ENCODE peak calls at places on chromosomes 3 and 15, in five cellular contexts. S is AG09309, O is NB4, J is GM10248, G is cardiac muscle cell. Q is an unnamed sample.

GRCh38 chr15:67915374-67916050 is 75.7 kb upstream of the RNU6-1 start:
- DNase-seq in S (no peak), O (no peak), J (no peak), G (peak), Q (no peak)

GRCh38 chr3:18134386-18135082 is 290.6 kb downstream of the SATB1 start:
- DNase-seq in S (peak), O (no peak), J (no peak), G (no peak), Q (no peak)

GRCh38 chr15:60004019-60004845 is at the start of gene FOXB1:
- DNase-seq in S (no peak), O (no peak), J (peak), G (peak), Q (no peak)

GRCh38 chr3:175193815-175194518 is 334.8 kb downstream of the NAALADL2 start:
- DNase-seq in S (peak), O (no peak), J (peak), G (no peak), Q (no peak)

GRCh38 chr3:150508401-150508800 is 37.9 kb downstream of the SERP1 start:
- DNase-seq in S (no peak), O (no peak), J (no peak), G (no peak), Q (no peak)

GRCh38 chr3:145776782-145777408 is 384.1 kb downstream of the PLOD2 start:
- DNase-seq in S (peak), O (peak), J (peak), G (peak), Q (peak)

GRCh38 chr3:187150599-187150998 is 11.3 kb upstream of the RPL39L start:
- DNase-seq in S (no peak), O (peak), J (no peak), G (no peak), Q (peak)

GRCh38 chr3:9185701-9186100 is 63.7 kb downstream of the SRGAP3 start:
- DNase-seq in S (no peak), O (no peak), J (no peak), G (no peak), Q (no peak)

GRCh38 chr15:101394056-101394630 is 95.4 kb downstream of the PCSK6 start:
- DNase-seq in S (no peak), O (no peak), J (no peak), G (no peak), Q (no peak)

GRCh38 chr3:39126532-39127071 is 19.1 kb downstream of the TTC21A start:
- DNase-seq in S (no peak), O (peak), J (no peak), G (peak), Q (peak)

GRCh38 chr15:34514251-34514760 is 69.1 kb downstream of the GOLGA8B start:
- DNase-seq in S (no peak), O (peak), J (peak), G (peak), Q (no peak)

GRCh38 chr3:99966657-99967420 is 147.5 kb downstream of the FILIP1L start:
- DNase-seq in S (no peak), O (no peak), J (no peak), G (no peak), Q (no peak)

GRCh38 chr3:24288538-24289236 is 206.0 kb downstream of the THRB start:
- DNase-seq in S (no peak), O (no peak), J (no peak), G (no peak), Q (no peak)

GRCh38 chr15:33700695-33701303 is 267.5 kb upstream of the CHRM5 start:
- DNase-seq in S (peak), O (peak), J (peak), G (peak), Q (peak)

GRCh38 chr3:127784865-127785710 is 37.2 kb downstream of the MGLL start:
- DNase-seq in S (no peak), O (no peak), J (no peak), G (no peak), Q (no peak)

GRCh38 chr3:14124223-14124614 is 451 bp downstream of the CHCHD4 start:
- DNase-seq in S (no peak), O (peak), J (peak), G (peak), Q (peak)

GRCh38 chr3:178003756-178004155 is 532.5 kb upstream of the KCNMB2 start:
- DNase-seq in S (no peak), O (peak), J (no peak), G (no peak), Q (no peak)

DNA sequence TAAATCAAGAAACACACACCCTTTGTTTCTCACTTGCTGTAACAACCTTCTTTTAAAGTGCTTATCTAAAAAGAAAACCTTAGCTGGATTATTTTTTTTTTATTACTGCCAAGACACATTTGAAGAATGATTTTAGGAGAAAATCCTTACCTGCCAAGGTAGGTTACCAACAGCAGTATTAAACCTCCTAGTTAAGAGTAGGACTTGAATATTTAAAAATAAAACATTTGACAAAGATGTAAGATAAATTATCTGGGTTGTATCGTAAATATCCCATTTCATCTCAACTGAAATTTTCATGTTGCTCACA is 192.1 kb downstream of the PDZRN3 start:
- DNase-seq in S (no peak), O (no peak), J (no peak), G (no peak), Q (no peak)
- TF ChIP-seq CTCF in S (no peak), O (no peak), J (no peak), G (no peak), Q (peak)

DNA sequence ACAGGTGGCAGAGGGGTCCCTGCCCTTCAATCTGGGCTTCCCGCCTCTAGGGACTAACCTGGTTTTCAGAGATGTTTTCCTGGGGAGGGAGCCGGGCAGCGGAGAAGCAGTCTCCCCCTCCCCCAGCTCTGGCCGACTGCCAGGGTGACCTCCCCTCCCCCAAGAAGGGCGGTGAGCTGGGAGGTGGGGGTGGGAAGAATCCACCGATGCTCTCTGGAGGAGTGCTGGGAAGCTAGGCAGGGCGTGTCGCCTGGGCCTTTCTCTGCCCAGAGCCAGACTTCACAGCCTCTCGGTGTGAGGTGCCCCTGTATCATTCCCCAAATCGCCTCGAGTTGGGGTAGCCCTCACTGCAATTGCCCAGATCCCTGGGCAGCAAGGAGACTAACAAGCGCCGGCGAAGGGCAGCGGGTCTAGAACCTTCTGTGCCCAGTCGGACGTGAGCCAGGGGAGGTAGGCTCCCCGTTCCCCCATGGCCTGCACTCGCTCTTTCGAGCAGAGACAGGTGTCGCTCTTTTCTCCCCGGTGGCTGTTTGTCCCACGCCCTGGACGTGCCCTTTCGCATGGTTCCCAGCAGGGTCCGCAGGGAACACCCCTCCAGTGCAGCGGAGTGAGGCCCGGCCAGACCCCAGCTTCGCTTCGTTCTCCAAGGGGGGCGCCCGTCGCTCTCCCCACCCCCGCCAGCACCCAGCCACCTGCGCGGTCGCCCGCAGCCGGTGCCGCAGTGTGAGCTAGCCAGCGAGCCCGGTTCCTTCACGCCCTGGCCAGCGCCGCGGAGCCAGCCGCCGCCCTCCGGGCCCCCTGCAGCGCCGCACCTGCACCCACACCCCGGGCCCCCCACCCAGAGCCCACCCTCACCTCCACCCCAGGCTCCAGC is 1.1 kb downstream of the RAB6B start:
- DNase-seq in S (no peak), O (no peak), J (no peak), G (peak), Q (no peak)
- TF ChIP-seq CTCF in S (no peak), O (no peak), J (no peak), G (no peak), Q (no peak)

DNA sequence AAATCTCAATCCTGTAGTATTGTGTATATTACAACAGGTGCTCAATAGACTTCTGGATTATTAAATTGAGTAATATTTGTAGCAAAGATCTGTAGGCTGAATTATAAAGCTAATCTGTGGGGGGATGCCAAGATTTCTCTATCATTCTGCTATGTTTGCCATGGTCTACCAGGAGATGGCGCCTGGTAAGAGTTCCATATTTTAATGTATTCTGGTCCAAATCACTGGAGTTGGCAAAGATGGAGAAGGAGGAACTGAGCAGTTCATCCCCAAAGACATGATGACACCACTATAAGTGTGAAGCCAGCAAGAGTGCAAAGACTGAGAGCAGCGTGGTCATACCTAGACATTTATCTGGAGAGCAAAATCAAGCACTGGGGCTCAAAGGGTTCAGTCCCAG is 340.8 kb upstream of the TPRG1 start:
- DNase-seq in S (no peak), O (peak), J (no peak), G (no peak), Q (no peak)
- TF ChIP-seq CTCF in S (peak), O (peak), J (no peak), G (peak), Q (peak)

DNA sequence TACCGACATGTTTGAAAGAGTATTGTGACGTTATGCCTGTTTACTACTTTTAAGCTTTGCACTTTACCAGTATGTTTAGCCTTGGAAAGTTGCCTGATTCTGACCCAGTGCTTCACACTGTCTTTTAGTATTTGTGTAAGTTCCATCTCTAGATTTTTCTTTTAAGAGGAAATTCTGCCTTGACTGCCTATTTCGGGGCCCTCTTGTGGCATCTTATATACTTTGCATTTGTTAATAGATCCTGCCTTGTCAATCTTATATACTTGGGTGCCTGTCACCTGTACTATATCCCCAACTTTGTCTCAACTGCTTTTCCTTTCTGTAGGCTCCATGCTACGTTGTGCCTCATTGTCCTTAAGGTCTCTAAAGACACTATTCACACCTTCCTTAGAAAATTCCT is 244.6 kb downstream of the STXBP5L start:
- DNase-seq in S (no peak), O (peak), J (no peak), G (no peak), Q (no peak)
- TF ChIP-seq CTCF in S (no peak), O (no peak), J (no peak), G (peak), Q (peak)

GRCh38 chr15:52790941-52791751 is 1.0 kb upstream of the ONECUT1 start:
- DNase-seq in S (no peak), O (no peak), J (peak), G (peak), Q (peak)
- TF ChIP-seq CTCF in S (no peak), O (no peak), J (no peak), G (peak), Q (peak)